ENCODE peak calls at places on chromosomes 2 and 18, in five cellular contexts. One of them, this sample, is unnamed.

GRCh38 chr2:36357506-36358316 is 2.1 kb downstream of the CRIM1 start:
- DNase-seq in astrocyte of the cerebellum: peak
- DNase-seq in left lung: peak
- DNase-seq in SK-N-SH: peak
- DNase-seq in mammary epithelial cell: peak
- DNase-seq in this sample: peak

GRCh38 chr2:161337247-161337646 is 29.0 kb downstream of the PSMD14 start:
- DNase-seq in mammary epithelial cell: no peak
- DNase-seq in SK-N-SH: peak
- DNase-seq in astrocyte of the cerebellum: no peak
- DNase-seq in left lung: no peak
- DNase-seq in this sample: no peak

GRCh38 chr2:155372969-155373368 is 674.5 kb downstream of the KCNJ3 start:
- DNase-seq in astrocyte of the cerebellum: peak
- DNase-seq in left lung: no peak
- DNase-seq in mammary epithelial cell: peak
- DNase-seq in SK-N-SH: no peak
- DNase-seq in this sample: no peak

GRCh38 chr18:79782566-79783308 is 15.0 kb upstream of the KCNG2 start:
- DNase-seq in left lung: no peak
- DNase-seq in SK-N-SH: no peak
- DNase-seq in mammary epithelial cell: no peak
- DNase-seq in astrocyte of the cerebellum: no peak
- DNase-seq in this sample: no peak

GRCh38 chr2:238704471-238705230 is 143.2 kb upstream of the TWIST2 start:
- DNase-seq in SK-N-SH: no peak
- DNase-seq in mammary epithelial cell: no peak
- DNase-seq in left lung: no peak
- DNase-seq in astrocyte of the cerebellum: no peak
- DNase-seq in this sample: no peak

GRCh38 chr2:19256239-19256638 is 102.2 kb downstream of the OSR1 start:
- DNase-seq in astrocyte of the cerebellum: peak
- DNase-seq in mammary epithelial cell: peak
- DNase-seq in SK-N-SH: peak
- DNase-seq in left lung: no peak
- DNase-seq in this sample: no peak

GRCh38 chr2:128388414-128389032 is 69.9 kb upstream of the HS6ST1 start:
- DNase-seq in SK-N-SH: no peak
- DNase-seq in mammary epithelial cell: no peak
- DNase-seq in left lung: peak
- DNase-seq in astrocyte of the cerebellum: no peak
- DNase-seq in this sample: no peak

GRCh38 chr2:60533114-60534033 is 20.1 kb downstream of the BCL11A start:
- DNase-seq in SK-N-SH: peak
- DNase-seq in astrocyte of the cerebellum: peak
- DNase-seq in left lung: no peak
- DNase-seq in mammary epithelial cell: peak
- DNase-seq in this sample: no peak

GRCh38 chr18:36411745-36412168 is 114.2 kb downstream of the FHOD3 start:
- DNase-seq in mammary epithelial cell: no peak
- DNase-seq in astrocyte of the cerebellum: no peak
- DNase-seq in SK-N-SH: peak
- DNase-seq in left lung: no peak
- DNase-seq in this sample: no peak

GRCh38 chr2:62277688-62278087 is 81.8 kb downstream of the B3GNT2 start:
- DNase-seq in SK-N-SH: no peak
- DNase-seq in astrocyte of the cerebellum: no peak
- DNase-seq in left lung: no peak
- DNase-seq in mammary epithelial cell: no peak
- DNase-seq in this sample: no peak

GRCh38 chr2:25664531-25665307 is 8.7 kb downstream of the DTNB start:
- DNase-seq in mammary epithelial cell: peak
- DNase-seq in astrocyte of the cerebellum: peak
- DNase-seq in SK-N-SH: peak
- DNase-seq in left lung: no peak
- DNase-seq in this sample: no peak

GRCh38 chr18:9297007-9297393 is 37.6 kb upstream of the TWSG1 start:
- DNase-seq in mammary epithelial cell: no peak
- DNase-seq in SK-N-SH: no peak
- DNase-seq in astrocyte of the cerebellum: no peak
- DNase-seq in left lung: peak
- DNase-seq in this sample: no peak

GRCh38 chr2:22756644-22757043 is 628.3 kb upstream of the KLHL29 start:
- DNase-seq in mammary epithelial cell: no peak
- DNase-seq in SK-N-SH: no peak
- DNase-seq in astrocyte of the cerebellum: no peak
- DNase-seq in left lung: no peak
- DNase-seq in this sample: no peak

GRCh38 chr18:3594760-3595241 is 144.8 kb downstream of the TGIF1 start:
- DNase-seq in mammary epithelial cell: peak
- DNase-seq in astrocyte of the cerebellum: no peak
- DNase-seq in left lung: no peak
- DNase-seq in SK-N-SH: no peak
- DNase-seq in this sample: no peak

GRCh38 chr18:78192044-78192443 is 787.6 kb upstream of the SALL3 start:
- DNase-seq in left lung: no peak
- DNase-seq in mammary epithelial cell: no peak
- DNase-seq in astrocyte of the cerebellum: no peak
- DNase-seq in SK-N-SH: no peak
- DNase-seq in this sample: no peak

GRCh38 chr2:128441341-128442052 is 122.8 kb upstream of the HS6ST1 start:
- DNase-seq in astrocyte of the cerebellum: no peak
- DNase-seq in left lung: peak
- DNase-seq in mammary epithelial cell: no peak
- DNase-seq in SK-N-SH: no peak
- DNase-seq in this sample: no peak

GRCh38 chr2:200300650-200301314 is 5.7 kb upstream of the SPATS2L start:
- DNase-seq in left lung: no peak
- DNase-seq in SK-N-SH: no peak
- DNase-seq in mammary epithelial cell: peak
- DNase-seq in astrocyte of the cerebellum: no peak
- DNase-seq in this sample: no peak

GRCh38 chr18:77749189-77749588 is 499.5 kb downstream of the GALR1 start:
- DNase-seq in SK-N-SH: peak
- DNase-seq in left lung: no peak
- DNase-seq in mammary epithelial cell: no peak
- DNase-seq in astrocyte of the cerebellum: no peak
- DNase-seq in this sample: no peak

GRCh38 chr18:68735498-68736343 is 20.8 kb upstream of the TMX3 start:
- DNase-seq in left lung: no peak
- DNase-seq in SK-N-SH: peak
- DNase-seq in astrocyte of the cerebellum: peak
- DNase-seq in mammary epithelial cell: peak
- DNase-seq in this sample: no peak

GRCh38 chr2:158753561-158754302 is 41.4 kb upstream of the DAPL1 start:
- DNase-seq in SK-N-SH: peak
- DNase-seq in mammary epithelial cell: peak
- DNase-seq in astrocyte of the cerebellum: peak
- DNase-seq in left lung: no peak
- DNase-seq in this sample: no peak

GRCh38 chr18:33761363-33761762 is 183.3 kb downstream of the ASXL3 start:
- DNase-seq in left lung: no peak
- DNase-seq in SK-N-SH: peak
- DNase-seq in mammary epithelial cell: peak
- DNase-seq in astrocyte of the cerebellum: peak
- DNase-seq in this sample: no peak

GRCh38 chr2:211085056-211085680 is 528.8 kb downstream of the CPS1 start:
- DNase-seq in astrocyte of the cerebellum: peak
- DNase-seq in left lung: no peak
- DNase-seq in mammary epithelial cell: peak
- DNase-seq in SK-N-SH: peak
- DNase-seq in this sample: no peak

GRCh38 chr2:218607436-218608115 is at the start of gene PLCD4:
- DNase-seq in astrocyte of the cerebellum: no peak
- DNase-seq in left lung: no peak
- DNase-seq in mammary epithelial cell: peak
- DNase-seq in SK-N-SH: peak
- DNase-seq in this sample: no peak
- TF ChIP-seq CTCF in astrocyte of the cerebellum: no peak
- TF ChIP-seq CTCF in left lung: no peak
- TF ChIP-seq CTCF in mammary epithelial cell: peak
- TF ChIP-seq CTCF in SK-N-SH: peak
- TF ChIP-seq CTCF in this sample: no peak

DNA sequence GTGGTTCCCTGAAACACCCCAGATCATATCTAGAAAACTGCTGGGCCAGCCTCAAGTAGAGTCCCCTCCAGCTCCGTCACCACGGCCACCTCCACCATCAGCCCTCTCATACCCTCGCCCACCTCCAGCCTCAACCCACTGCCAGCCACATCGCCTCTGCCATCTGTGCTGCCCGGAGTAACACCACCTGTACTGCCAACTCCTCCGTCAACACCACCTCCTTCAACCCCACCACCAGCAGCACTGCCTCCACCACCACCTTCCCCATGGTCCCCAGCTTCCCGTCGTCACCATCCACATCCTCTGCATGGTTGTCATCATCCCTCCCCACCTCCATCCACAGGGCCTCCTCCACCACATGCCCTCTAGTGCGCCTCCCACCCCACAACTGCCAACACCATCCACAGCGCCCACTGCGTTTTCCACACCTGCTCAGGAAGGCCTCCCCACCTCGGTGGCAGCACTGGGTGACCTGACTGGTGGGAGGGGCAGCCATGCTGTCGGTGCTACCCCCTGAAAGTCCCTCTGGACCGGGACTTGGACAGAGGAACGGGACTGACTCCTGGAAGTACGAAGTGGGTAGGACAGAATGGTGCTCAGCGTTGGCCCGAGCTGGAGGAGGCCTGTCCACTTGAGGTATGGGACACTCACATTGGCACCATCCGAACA is 1.6 kb downstream of the SNED1 start:
- DNase-seq in mammary epithelial cell: no peak
- DNase-seq in astrocyte of the cerebellum: no peak
- DNase-seq in SK-N-SH: no peak
- DNase-seq in left lung: no peak
- DNase-seq in this sample: no peak
- H3K4me3 ChIP-seq in mammary epithelial cell: no peak
- H3K4me3 ChIP-seq in astrocyte of the cerebellum: peak
- H3K4me3 ChIP-seq in SK-N-SH: no peak
- H3K4me3 ChIP-seq in left lung: peak
- H3K4me3 ChIP-seq in this sample: no peak

GRCh38 chr18:54127759-54128378 is 96.6 kb downstream of the MBD2 start:
- DNase-seq in mammary epithelial cell: no peak
- DNase-seq in astrocyte of the cerebellum: peak
- DNase-seq in SK-N-SH: peak
- DNase-seq in left lung: no peak
- DNase-seq in this sample: no peak
- TF ChIP-seq CTCF in mammary epithelial cell: peak
- TF ChIP-seq CTCF in astrocyte of the cerebellum: peak
- TF ChIP-seq CTCF in SK-N-SH: peak
- TF ChIP-seq CTCF in left lung: peak
- TF ChIP-seq CTCF in this sample: peak

GRCh38 chr2:68744517-68744916 is 9.9 kb downstream of the ARHGAP25 start:
- DNase-seq in astrocyte of the cerebellum: no peak
- DNase-seq in left lung: no peak
- DNase-seq in SK-N-SH: no peak
- DNase-seq in mammary epithelial cell: peak
- DNase-seq in this sample: no peak

GRCh38 chr2:68741805-68742306 is 7.2 kb downstream of the ARHGAP25 start:
- DNase-seq in SK-N-SH: no peak
- DNase-seq in left lung: no peak
- DNase-seq in mammary epithelial cell: peak
- DNase-seq in astrocyte of the cerebellum: no peak
- DNase-seq in this sample: no peak

GRCh38 chr2:68742638-68743037 is 8.0 kb downstream of the ARHGAP25 start:
- DNase-seq in left lung: no peak
- DNase-seq in astrocyte of the cerebellum: no peak
- DNase-seq in mammary epithelial cell: no peak
- DNase-seq in SK-N-SH: no peak
- DNase-seq in this sample: no peak

GRCh38 chr2:68745006-68745405 is 10.4 kb downstream of the ARHGAP25 start:
- DNase-seq in left lung: no peak
- DNase-seq in astrocyte of the cerebellum: no peak
- DNase-seq in mammary epithelial cell: no peak
- DNase-seq in SK-N-SH: no peak
- DNase-seq in this sample: no peak

GRCh38 chr2:68743531-68743930 is 8.9 kb downstream of the ARHGAP25 start:
- DNase-seq in astrocyte of the cerebellum: no peak
- DNase-seq in mammary epithelial cell: no peak
- DNase-seq in left lung: no peak
- DNase-seq in SK-N-SH: no peak
- DNase-seq in this sample: no peak
- H3K4me3 ChIP-seq in astrocyte of the cerebellum: no peak
- H3K4me3 ChIP-seq in mammary epithelial cell: no peak
- H3K4me3 ChIP-seq in left lung: no peak
- H3K4me3 ChIP-seq in SK-N-SH: no peak
- H3K4me3 ChIP-seq in this sample: no peak